ENCODE peak calls at places on chromosomes 4 and X, in five cellular contexts. P is CD8-positive, alpha-beta T cell; J is naive thymus-derived CD8-positive, alpha-beta T cell; H is activated CD4-positive, alpha-beta T cell treated with anti-CD3 and anti-CD28 coated beads for 1 hour; F is COR-L47. E is an unnamed sample.
A peak's percentile ranks its signal among the peaks of the same experiment; 100 is the strongest.

GRCh38 chr4:8315343-8316250 is 46.0 kb downstream of the HTRA3 start:
- DNase-seq in P (no peak), J (no peak), H (no peak), F (peak; percentile 91), E (peak; percentile 60)

GRCh38 chrX:105618393-105619101 is 203.8 kb upstream of the NRK start:
- DNase-seq in P (no peak), J (no peak), H (no peak), F (no peak), E (no peak)

GRCh38 chrX:24694825-24695224 is 1.1 kb downstream of the POLA1 start:
- DNase-seq in P (no peak), J (no peak), H (no peak), F (no peak), E (no peak)

GRCh38 chr4:145679520-145679919 is 426 bp upstream of the C4orf51 start:
- DNase-seq in P (no peak), J (no peak), H (no peak), F (peak; percentile 82), E (peak; percentile 81)

GRCh38 chr4:48909697-48910096 is 3.1 kb upstream of the OCIAD2 start:
- DNase-seq in P (no peak), J (no peak), H (peak; percentile 22), F (no peak), E (peak; percentile 97)

GRCh38 chr4:94558392-94558920 is 106.7 kb downstream of the PDLIM5 start:
- DNase-seq in P (no peak), J (no peak), H (no peak), F (no peak), E (no peak)

GRCh38 chr4:142955501-142955900 is 109.4 kb upstream of the INPP4B start:
- DNase-seq in P (no peak), J (no peak), H (no peak), F (no peak), E (no peak)

GRCh38 chrX:119410027-119410819 is 11.1 kb downstream of the SLC25A43 start:
- DNase-seq in P (no peak), J (no peak), H (no peak), F (no peak), E (no peak)

GRCh38 chr4:78441786-78442185 is 109.8 kb upstream of the ANXA3 start:
- DNase-seq in P (no peak), J (no peak), H (no peak), F (no peak), E (no peak)

GRCh38 chr4:7890635-7891393 is 48.8 kb downstream of the AFAP1 start:
- DNase-seq in P (no peak), J (no peak), H (no peak), F (no peak), E (no peak)

GRCh38 chrX:15751160-15751819 is 13.2 kb downstream of the CA5B start:
- DNase-seq in P (no peak), J (peak; percentile 27), H (no peak), F (no peak), E (no peak)

E was measured in non-pigmented ciliary epithelial cell.